ENCODE peak calls at places on chromosomes 12 and 14, in five cellular contexts. One of them, this sample, is unnamed.

GRCh38 chr14:102819176-102819628 is 42.0 kb downstream of the TRAF3 start:
- DNase-seq in stimulated activated CD8-positive, alpha-beta memory T cell treated with anti-CD3 and anti-CD28 coated beads, Interleukin-15, amount 100 ng/mL, for 24 hours: no peak
- DNase-seq in T-helper 1 cell: peak; percentile 84
- DNase-seq in heart left ventricle: no peak
- DNase-seq in CD4-positive, alpha-beta T cell: peak; percentile 28
- DNase-seq in this sample: no peak

GRCh38 chr12:76470028-76470939 is 89.3 kb downstream of the OSBPL8 start:
- DNase-seq in stimulated activated CD8-positive, alpha-beta memory T cell treated with anti-CD3 and anti-CD28 coated beads, Interleukin-15, amount 100 ng/mL, for 24 hours: no peak
- DNase-seq in T-helper 1 cell: peak; percentile 4
- DNase-seq in heart left ventricle: no peak
- DNase-seq in CD4-positive, alpha-beta T cell: no peak
- DNase-seq in this sample: no peak

GRCh38 chr12:28574746-28575592 is 384.7 kb downstream of the CCDC91 start:
- DNase-seq in stimulated activated CD8-positive, alpha-beta memory T cell treated with anti-CD3 and anti-CD28 coated beads, Interleukin-15, amount 100 ng/mL, for 24 hours: no peak
- DNase-seq in T-helper 1 cell: no peak
- DNase-seq in heart left ventricle: no peak
- DNase-seq in CD4-positive, alpha-beta T cell: no peak
- DNase-seq in this sample: no peak

GRCh38 chr14:65840118-65840751 is 427.7 kb downstream of the FUT8 start:
- DNase-seq in stimulated activated CD8-positive, alpha-beta memory T cell treated with anti-CD3 and anti-CD28 coated beads, Interleukin-15, amount 100 ng/mL, for 24 hours: no peak
- DNase-seq in T-helper 1 cell: no peak
- DNase-seq in heart left ventricle: no peak
- DNase-seq in CD4-positive, alpha-beta T cell: no peak
- DNase-seq in this sample: peak; percentile 99

GRCh38 chr12:117151195-117152031 is 38.9 kb downstream of the FBXO21 start:
- DNase-seq in stimulated activated CD8-positive, alpha-beta memory T cell treated with anti-CD3 and anti-CD28 coated beads, Interleukin-15, amount 100 ng/mL, for 24 hours: no peak
- DNase-seq in T-helper 1 cell: no peak
- DNase-seq in heart left ventricle: peak; percentile 81
- DNase-seq in CD4-positive, alpha-beta T cell: no peak
- DNase-seq in this sample: no peak

GRCh38 chr14:70188608-70189540 is at the start of gene SLC8A3:
- DNase-seq in stimulated activated CD8-positive, alpha-beta memory T cell treated with anti-CD3 and anti-CD28 coated beads, Interleukin-15, amount 100 ng/mL, for 24 hours: no peak
- DNase-seq in T-helper 1 cell: peak; percentile 11
- DNase-seq in heart left ventricle: peak; percentile 59
- DNase-seq in CD4-positive, alpha-beta T cell: no peak
- DNase-seq in this sample: peak; percentile 62

GRCh38 chr12:104816845-104817503 is 141.1 kb downstream of the SLC41A2 start:
- DNase-seq in stimulated activated CD8-positive, alpha-beta memory T cell treated with anti-CD3 and anti-CD28 coated beads, Interleukin-15, amount 100 ng/mL, for 24 hours: no peak
- DNase-seq in T-helper 1 cell: no peak
- DNase-seq in heart left ventricle: no peak
- DNase-seq in CD4-positive, alpha-beta T cell: no peak
- DNase-seq in this sample: no peak

GRCh38 chr12:93539821-93540220 is 32.7 kb upstream of the SOCS2 start:
- DNase-seq in stimulated activated CD8-positive, alpha-beta memory T cell treated with anti-CD3 and anti-CD28 coated beads, Interleukin-15, amount 100 ng/mL, for 24 hours: no peak
- DNase-seq in T-helper 1 cell: no peak
- DNase-seq in heart left ventricle: no peak
- DNase-seq in CD4-positive, alpha-beta T cell: no peak
- DNase-seq in this sample: no peak

GRCh38 chr12:132161046-132161781 is 17.0 kb downstream of the NOC4L start:
- DNase-seq in stimulated activated CD8-positive, alpha-beta memory T cell treated with anti-CD3 and anti-CD28 coated beads, Interleukin-15, amount 100 ng/mL, for 24 hours: no peak
- DNase-seq in T-helper 1 cell: no peak
- DNase-seq in heart left ventricle: no peak
- DNase-seq in CD4-positive, alpha-beta T cell: no peak
- DNase-seq in this sample: no peak

GRCh38 chr14:61759878-61760277 is 2.3 kb upstream of the SNAPC1 start:
- DNase-seq in stimulated activated CD8-positive, alpha-beta memory T cell treated with anti-CD3 and anti-CD28 coated beads, Interleukin-15, amount 100 ng/mL, for 24 hours: no peak
- DNase-seq in T-helper 1 cell: no peak
- DNase-seq in heart left ventricle: no peak
- DNase-seq in CD4-positive, alpha-beta T cell: no peak
- DNase-seq in this sample: no peak

GRCh38 chr12:43338848-43339526 is 213.0 kb downstream of the ADAMTS20 start:
- DNase-seq in stimulated activated CD8-positive, alpha-beta memory T cell treated with anti-CD3 and anti-CD28 coated beads, Interleukin-15, amount 100 ng/mL, for 24 hours: no peak
- DNase-seq in T-helper 1 cell: peak; percentile 3
- DNase-seq in heart left ventricle: no peak
- DNase-seq in CD4-positive, alpha-beta T cell: no peak
- DNase-seq in this sample: no peak

GRCh38 chr12:80165741-80166140 is 66.4 kb downstream of the OTOGL start:
- DNase-seq in stimulated activated CD8-positive, alpha-beta memory T cell treated with anti-CD3 and anti-CD28 coated beads, Interleukin-15, amount 100 ng/mL, for 24 hours: no peak
- DNase-seq in T-helper 1 cell: no peak
- DNase-seq in heart left ventricle: no peak
- DNase-seq in CD4-positive, alpha-beta T cell: no peak
- DNase-seq in this sample: no peak

GRCh38 chr12:48486679-48487078 is 4.4 kb downstream of the C12orf54 start:
- DNase-seq in stimulated activated CD8-positive, alpha-beta memory T cell treated with anti-CD3 and anti-CD28 coated beads, Interleukin-15, amount 100 ng/mL, for 24 hours: no peak
- DNase-seq in T-helper 1 cell: no peak
- DNase-seq in heart left ventricle: no peak
- DNase-seq in CD4-positive, alpha-beta T cell: no peak
- DNase-seq in this sample: no peak

GRCh38 chr12:12777056-12777455 is 8.4 kb upstream of the APOLD1 start:
- DNase-seq in stimulated activated CD8-positive, alpha-beta memory T cell treated with anti-CD3 and anti-CD28 coated beads, Interleukin-15, amount 100 ng/mL, for 24 hours: no peak
- DNase-seq in T-helper 1 cell: no peak
- DNase-seq in heart left ventricle: no peak
- DNase-seq in CD4-positive, alpha-beta T cell: no peak
- DNase-seq in this sample: no peak

GRCh38 chr12:113002676-113003075 is 24.4 kb downstream of the OAS2 start:
- DNase-seq in stimulated activated CD8-positive, alpha-beta memory T cell treated with anti-CD3 and anti-CD28 coated beads, Interleukin-15, amount 100 ng/mL, for 24 hours: no peak
- DNase-seq in T-helper 1 cell: no peak
- DNase-seq in heart left ventricle: no peak
- DNase-seq in CD4-positive, alpha-beta T cell: no peak
- DNase-seq in this sample: no peak

GRCh38 chr14:37546621-37547447 is 48.2 kb downstream of the FOXA1 start:
- DNase-seq in stimulated activated CD8-positive, alpha-beta memory T cell treated with anti-CD3 and anti-CD28 coated beads, Interleukin-15, amount 100 ng/mL, for 24 hours: no peak
- DNase-seq in T-helper 1 cell: no peak
- DNase-seq in heart left ventricle: no peak
- DNase-seq in CD4-positive, alpha-beta T cell: no peak
- DNase-seq in this sample: no peak

GRCh38 chr14:33767721-33768457 is 183.0 kb downstream of the EGLN3 start:
- DNase-seq in stimulated activated CD8-positive, alpha-beta memory T cell treated with anti-CD3 and anti-CD28 coated beads, Interleukin-15, amount 100 ng/mL, for 24 hours: no peak
- DNase-seq in T-helper 1 cell: no peak
- DNase-seq in heart left ventricle: no peak
- DNase-seq in CD4-positive, alpha-beta T cell: no peak
- DNase-seq in this sample: no peak

GRCh38 chr12:72273499-72273837 is 1.3 kb downstream of the TRHDE start:
- DNase-seq in stimulated activated CD8-positive, alpha-beta memory T cell treated with anti-CD3 and anti-CD28 coated beads, Interleukin-15, amount 100 ng/mL, for 24 hours: no peak
- DNase-seq in T-helper 1 cell: no peak
- DNase-seq in heart left ventricle: no peak
- DNase-seq in CD4-positive, alpha-beta T cell: no peak
- DNase-seq in this sample: no peak

GRCh38 chr12:12979731-12980259 is 20.3 kb downstream of the HEBP1 start:
- DNase-seq in stimulated activated CD8-positive, alpha-beta memory T cell treated with anti-CD3 and anti-CD28 coated beads, Interleukin-15, amount 100 ng/mL, for 24 hours: no peak
- DNase-seq in T-helper 1 cell: no peak
- DNase-seq in heart left ventricle: no peak
- DNase-seq in CD4-positive, alpha-beta T cell: no peak
- DNase-seq in this sample: no peak

GRCh38 chr12:32305163-32305562 is 94.2 kb upstream of the FGD4 start:
- DNase-seq in stimulated activated CD8-positive, alpha-beta memory T cell treated with anti-CD3 and anti-CD28 coated beads, Interleukin-15, amount 100 ng/mL, for 24 hours: no peak
- DNase-seq in T-helper 1 cell: no peak
- DNase-seq in heart left ventricle: no peak
- DNase-seq in CD4-positive, alpha-beta T cell: no peak
- DNase-seq in this sample: peak; percentile 52

GRCh38 chr14:101492716-101493115 is 68.6 kb upstream of the DIO3 start:
- DNase-seq in stimulated activated CD8-positive, alpha-beta memory T cell treated with anti-CD3 and anti-CD28 coated beads, Interleukin-15, amount 100 ng/mL, for 24 hours: no peak
- DNase-seq in T-helper 1 cell: no peak
- DNase-seq in heart left ventricle: peak; percentile 54
- DNase-seq in CD4-positive, alpha-beta T cell: no peak
- DNase-seq in this sample: no peak

GRCh38 chr14:63393002-63393401 is 74.3 kb upstream of the GPHB5 start:
- DNase-seq in stimulated activated CD8-positive, alpha-beta memory T cell treated with anti-CD3 and anti-CD28 coated beads, Interleukin-15, amount 100 ng/mL, for 24 hours: no peak
- DNase-seq in T-helper 1 cell: no peak
- DNase-seq in heart left ventricle: no peak
- DNase-seq in CD4-positive, alpha-beta T cell: no peak
- DNase-seq in this sample: no peak

GRCh38 chr14:56702515-56702914 is 107.8 kb downstream of the OTX2 start:
- DNase-seq in stimulated activated CD8-positive, alpha-beta memory T cell treated with anti-CD3 and anti-CD28 coated beads, Interleukin-15, amount 100 ng/mL, for 24 hours: no peak
- DNase-seq in T-helper 1 cell: no peak
- DNase-seq in heart left ventricle: no peak
- DNase-seq in CD4-positive, alpha-beta T cell: no peak
- DNase-seq in this sample: no peak

GRCh38 chr12:119262388-119262787 is 72.1 kb upstream of the CCDC60 start:
- DNase-seq in stimulated activated CD8-positive, alpha-beta memory T cell treated with anti-CD3 and anti-CD28 coated beads, Interleukin-15, amount 100 ng/mL, for 24 hours: no peak
- DNase-seq in T-helper 1 cell: no peak
- DNase-seq in heart left ventricle: no peak
- DNase-seq in CD4-positive, alpha-beta T cell: no peak
- DNase-seq in this sample: no peak

GRCh38 chr14:68253878-68254528 is 434.4 kb downstream of the RAD51B start:
- DNase-seq in stimulated activated CD8-positive, alpha-beta memory T cell treated with anti-CD3 and anti-CD28 coated beads, Interleukin-15, amount 100 ng/mL, for 24 hours: no peak
- DNase-seq in T-helper 1 cell: no peak
- DNase-seq in heart left ventricle: no peak
- DNase-seq in CD4-positive, alpha-beta T cell: no peak
- DNase-seq in this sample: peak; percentile 20

GRCh38 chr12:117111386-117112267 is 12.4 kb upstream of the TESC start:
- DNase-seq in stimulated activated CD8-positive, alpha-beta memory T cell treated with anti-CD3 and anti-CD28 coated beads, Interleukin-15, amount 100 ng/mL, for 24 hours: no peak
- DNase-seq in T-helper 1 cell: no peak
- DNase-seq in heart left ventricle: no peak
- DNase-seq in CD4-positive, alpha-beta T cell: no peak
- DNase-seq in this sample: peak; percentile 100

GRCh38 chr12:1803736-1804135 is 16.6 kb upstream of the LRTM2 start:
- DNase-seq in stimulated activated CD8-positive, alpha-beta memory T cell treated with anti-CD3 and anti-CD28 coated beads, Interleukin-15, amount 100 ng/mL, for 24 hours: no peak
- DNase-seq in T-helper 1 cell: no peak
- DNase-seq in heart left ventricle: no peak
- DNase-seq in CD4-positive, alpha-beta T cell: no peak
- DNase-seq in this sample: no peak

GRCh38 chr14:99322731-99323599 is 51.0 kb upstream of the BCL11B start:
- DNase-seq in stimulated activated CD8-positive, alpha-beta memory T cell treated with anti-CD3 and anti-CD28 coated beads, Interleukin-15, amount 100 ng/mL, for 24 hours: no peak
- DNase-seq in T-helper 1 cell: no peak
- DNase-seq in heart left ventricle: no peak
- DNase-seq in CD4-positive, alpha-beta T cell: no peak
- DNase-seq in this sample: no peak

GRCh38 chr12:106753526-106753925 is 21.0 kb upstream of the RIC8B start:
- DNase-seq in stimulated activated CD8-positive, alpha-beta memory T cell treated with anti-CD3 and anti-CD28 coated beads, Interleukin-15, amount 100 ng/mL, for 24 hours: peak; percentile 16
- DNase-seq in T-helper 1 cell: peak; percentile 69
- DNase-seq in heart left ventricle: no peak
- DNase-seq in CD4-positive, alpha-beta T cell: peak; percentile 15
- DNase-seq in this sample: no peak

GRCh38 chr14:104633276-104633861 is 28.8 kb upstream of the TMEM179 start:
- DNase-seq in stimulated activated CD8-positive, alpha-beta memory T cell treated with anti-CD3 and anti-CD28 coated beads, Interleukin-15, amount 100 ng/mL, for 24 hours: no peak
- DNase-seq in T-helper 1 cell: no peak
- DNase-seq in heart left ventricle: no peak
- DNase-seq in CD4-positive, alpha-beta T cell: no peak
- DNase-seq in this sample: no peak

This sample was measured in DMS79 treated with DMSO at 0.1 percent for 48 hours.